ENCODE peak calls at places on chromosomes 7 and 10, in four cellular contexts. P is prostate gland, X is transverse colon, I is HCT116. G is an unnamed sample.

GRCh38 chr7:48728799-48729198 is 195.5 kb upstream of the CDC14C start:
- DNase-seq in P (no peak), X (no peak), I (no peak), G (no peak)

GRCh38 chr10:60816624-60817023 is 38.3 kb downstream of the CDK1 start:
- DNase-seq in X (peak; percentile 34), P (peak; percentile 72), I (peak; percentile 64), G (peak; percentile 88)

GRCh38 chr10:95295031-95295755 is 4.4 kb upstream of the PDLIM1 start:
- DNase-seq in X (peak; percentile 79), P (peak; percentile 50), I (no peak), G (peak; percentile 61)

GRCh38 chr7:114722562-114722961 is 199.3 kb upstream of the MDFIC start:
- DNase-seq in P (no peak), X (no peak), I (no peak), G (no peak)

GRCh38 chr7:99597762-99598501 is at the start of gene TMEM225B:
- DNase-seq in X (no peak), I (no peak), P (no peak), G (no peak)

GRCh38 chr10:122421054-122421625 is 33.3 kb upstream of the ARMS2 start:
- DNase-seq in P (no peak), I (no peak), X (no peak), G (no peak)

GRCh38 chr10:102641398-102641797 is 2.9 kb upstream of the TRIM8 start:
- DNase-seq in P (no peak), I (no peak), X (no peak), G (no peak)

GRCh38 chr10:43594944-43595589 is 11.2 kb upstream of the ZNF485 start:
- DNase-seq in I (no peak), P (no peak), X (no peak), G (peak; percentile 40)

GRCh38 chr10:123945506-123945905 is 53.9 kb upstream of the CPXM2 start:
- DNase-seq in P (peak; percentile 27), X (no peak), I (peak; percentile 63), G (no peak)

GRCh38 chr10:110860576-110861241 is 11.0 kb upstream of the PDCD4 start:
- DNase-seq in I (no peak), X (peak; percentile 52), P (no peak), G (no peak)

GRCh38 chr10:132044803-132045202 is 20.9 kb upstream of the JAKMIP3 start:
- DNase-seq in X (no peak), I (no peak), P (no peak), G (no peak)

GRCh38 chr10:67115972-67116371 is 190.1 kb downstream of the LRRTM3 start:
- DNase-seq in I (peak; percentile 51), X (no peak), P (no peak), G (peak; percentile 9)

GRCh38 chr7:93147358-93147757 is 827 bp downstream of the SAMD9L start:
- DNase-seq in P (peak; percentile 9), X (peak; percentile 47), I (no peak), G (peak; percentile 76)

GRCh38 chr7:37977243-37977642 is 56.8 kb downstream of the EPDR1 start:
- DNase-seq in I (no peak), P (no peak), X (no peak), G (no peak)

GRCh38 chr7:26151096-26151495 is 902 bp upstream of the NFE2L3 start:
- DNase-seq in X (no peak), P (no peak), I (no peak), G (no peak)

GRCh38 chr7:102044641-102044983 is 227.2 kb downstream of the CUX1 start:
- DNase-seq in P (no peak), I (no peak), X (no peak), G (no peak)

GRCh38 chr7:140391634-140392033 is 6.7 kb downstream of the SLC37A3 start:
- DNase-seq in X (no peak), P (no peak), I (no peak), G (no peak)

GRCh38 chr7:120833551-120833950 is 24.4 kb downstream of the TSPAN12 start:
- DNase-seq in I (no peak), P (no peak), X (no peak), G (no peak)

GRCh38 chr10:436013-436697 is 253.3 kb downstream of the DIP2C start:
- DNase-seq in P (no peak), I (peak; percentile 78), X (no peak), G (no peak)

GRCh38 chr10:28644647-28645046 is 32.7 kb upstream of the BAMBI start:
- DNase-seq in I (no peak), X (no peak), P (no peak), G (no peak)

GRCh38 chr10:71241114-71241898 is 28.9 kb downstream of the UNC5B start:
- DNase-seq in P (peak; percentile 92), I (no peak), X (no peak), G (peak; percentile 53)

GRCh38 chr7:90269163-90269562 is 24.2 kb downstream of the CFAP69 start:
- DNase-seq in I (no peak), X (no peak), P (no peak), G (no peak)

GRCh38 chr7:71511361-71511807 is 379.4 kb downstream of the GALNT17 start:
- DNase-seq in X (no peak), I (no peak), P (no peak), G (no peak)

GRCh38 chr7:113285411-113285810 is 167.1 kb upstream of the SMIM30 start:
- DNase-seq in I (no peak), P (no peak), X (no peak), G (no peak)

GRCh38 chr7:147509859-147510542 is 1080.6 kb upstream of the C7orf33 start:
- DNase-seq in X (no peak), P (no peak), I (no peak), G (no peak)
- TF ChIP-seq CTCF in X (no peak), P (no peak), I (no peak), G (no peak)

GRCh38 chr7:5532520-5533335 is 109.1 kb upstream of the TNRC18 start:
- DNase-seq in X (peak; percentile 89), I (no peak), P (peak; percentile 70), G (no peak)

GRCh38 chr7:5526190-5527037 is 102.8 kb upstream of the TNRC18 start:
- DNase-seq in I (no peak), X (peak; percentile 70), P (peak; percentile 44), G (peak; percentile 34)

GRCh38 chr7:5525271-5526189 is 101.9 kb upstream of the TNRC18 start:
- DNase-seq in I (peak; percentile 40), X (peak; percentile 66), P (no peak), G (peak; percentile 29)

GRCh38 chr7:5528815-5529442 is 105.3 kb upstream of the TNRC18 start:
- DNase-seq in I (no peak), P (no peak), X (no peak), G (peak; percentile 22)

GRCh38 chr7:5528071-5528814 is 104.6 kb upstream of the TNRC18 start:
- DNase-seq in P (peak; percentile 37), X (peak; percentile 66), I (no peak), G (peak; percentile 30)
- TF ChIP-seq POLR2AphosphoS5 in P (peak; percentile 39), X (peak; percentile 83), I (no peak), G (no peak)

GRCh38 chr7:148535227-148535626 is 55.3 kb upstream of the C7orf33 start:
- DNase-seq in X (peak; percentile 15), I (no peak), P (no peak), G (no peak)
- TF ChIP-seq CTCF in X (no peak), I (no peak), P (no peak), G (no peak)

DNA sequence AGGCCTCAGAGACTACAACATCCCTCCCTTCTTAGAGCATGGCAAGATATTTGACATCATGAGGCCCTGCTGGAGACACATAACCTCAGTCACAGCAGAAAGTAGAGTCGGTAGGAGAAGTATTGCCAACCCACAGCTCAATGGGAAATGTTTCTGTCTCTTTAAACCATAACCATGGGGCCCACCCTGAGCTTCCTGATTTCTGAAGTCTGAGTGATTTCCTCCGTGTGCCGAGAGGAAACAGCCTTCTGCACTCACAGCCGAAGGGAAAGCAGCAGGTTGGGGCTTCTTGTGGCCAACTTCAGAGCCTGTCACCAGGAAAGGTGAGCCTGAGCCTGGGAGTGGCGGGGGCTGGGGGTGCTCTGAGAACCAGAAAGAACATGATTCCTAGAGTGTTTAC is at the start of gene GIMAP1:
- DNase-seq in P (no peak), I (no peak), X (peak; percentile 41), G (peak; percentile 88)
- TF ChIP-seq POLR2AphosphoS5 in P (peak; percentile 22), I (no peak), X (peak; percentile 54), G (peak; percentile 95)

GRCh38 chr7:76173566-76174205 is 28.0 kb upstream of the SRRM3 start:
- DNase-seq in P (no peak), X (no peak), I (no peak), G (no peak)
- TF ChIP-seq CTCF in P (no peak), X (no peak), I (no peak), G (no peak)